ENCODE peak calls at places on chromosomes 16 and 17, in nine cellular contexts. O, E, T, J, G, D, F, A and M are unnamed samples.

GRCh38 chr17:80101160-80101945 is at the start of gene GAA:
- DNase-seq in O (peak), E (peak), T (peak), J (peak), G (peak), D (peak), F (peak), A (peak), M (peak)

GRCh38 chr17:73211745-73212144 is 18.9 kb downstream of the COG1 start:
- DNase-seq in O (no peak), E (no peak), T (peak), J (no peak), G (peak), D (no peak), F (peak), A (no peak), M (no peak)

GRCh38 chr16:9296273-9296593 is 204.8 kb downstream of the HAPSTR1 start:
- DNase-seq in O (no peak), E (no peak), T (no peak), J (no peak), G (no peak), D (no peak), F (no peak), A (no peak), M (no peak)

GRCh38 chr17:8829036-8829941 is 30.1 kb upstream of the MFSD6L start:
- DNase-seq in O (no peak), E (no peak), T (no peak), J (no peak), G (no peak), D (no peak), F (no peak), A (no peak), M (no peak)

GRCh38 chr17:34979650-34980352 is 511 bp upstream of the LIG3 start:
- DNase-seq in O (no peak), E (no peak), T (peak), J (no peak), G (no peak), D (no peak), F (no peak), A (no peak), M (no peak)

GRCh38 chr16:28596840-28597691 is at the start of gene SULT1A2:
- DNase-seq in O (peak), E (no peak), T (no peak), J (peak), G (no peak), D (no peak), F (no peak), A (no peak), M (no peak)

GRCh38 chr16:26905336-26905735 is 161.4 kb upstream of the C16orf82 start:
- DNase-seq in O (no peak), E (no peak), T (peak), J (no peak), G (no peak), D (no peak), F (no peak), A (no peak), M (no peak)

GRCh38 chr16:52077656-52078055 is 469.3 kb downstream of the TOX3 start:
- DNase-seq in O (no peak), E (no peak), T (no peak), J (no peak), G (no peak), D (peak), F (no peak), A (no peak), M (no peak)

GRCh38 chr17:78315355-78316114 is 44.3 kb downstream of the SOCS3 start:
- DNase-seq in O (no peak), E (no peak), T (peak), J (peak), G (peak), D (no peak), F (no peak), A (peak), M (no peak)

GRCh38 chr17:34254651-34255380 is at the start of gene CCL2:
- DNase-seq in O (no peak), E (no peak), T (peak), J (no peak), G (no peak), D (peak), F (no peak), A (peak), M (no peak)